ENCODE peak calls at places on chromosome 21, in eight cellular contexts. One of them, this sample, is unnamed.

GRCh38 chr21:36976882-36977651 is 10.6 kb upstream of the HLCS start:
- DNase-seq in GM12865: peak
- DNase-seq in SK-N-SH: peak
- DNase-seq in fibroblast of mammary gland: peak
- DNase-seq in heart left ventricle: no peak
- DNase-seq in AG10803: peak
- DNase-seq in left ventricle myocardium inferior: no peak
- DNase-seq in astrocyte: peak
- DNase-seq in this sample: no peak

GRCh38 chr21:37220433-37220980 is 46.6 kb downstream of the VPS26C start:
- DNase-seq in GM12865: no peak
- DNase-seq in SK-N-SH: peak
- DNase-seq in fibroblast of mammary gland: peak
- DNase-seq in heart left ventricle: no peak
- DNase-seq in AG10803: peak
- DNase-seq in left ventricle myocardium inferior: no peak
- DNase-seq in astrocyte: peak
- DNase-seq in this sample: no peak

GRCh38 chr21:30227633-30228404 is 11.9 kb upstream of the CLDN8 start:
- DNase-seq in GM12865: no peak
- DNase-seq in SK-N-SH: no peak
- DNase-seq in fibroblast of mammary gland: peak
- DNase-seq in heart left ventricle: no peak
- DNase-seq in AG10803: peak
- DNase-seq in left ventricle myocardium inferior: no peak
- DNase-seq in astrocyte: peak
- DNase-seq in this sample: no peak

GRCh38 chr21:36034211-36034913 is 26.0 kb downstream of the SETD4 start:
- DNase-seq in GM12865: no peak
- DNase-seq in SK-N-SH: no peak
- DNase-seq in fibroblast of mammary gland: no peak
- DNase-seq in heart left ventricle: no peak
- DNase-seq in AG10803: no peak
- DNase-seq in left ventricle myocardium inferior: no peak
- DNase-seq in astrocyte: no peak
- DNase-seq in this sample: no peak

GRCh38 chr21:24658926-24659325 is 948.4 kb downstream of the MRPL39 start:
- DNase-seq in GM12865: no peak
- DNase-seq in SK-N-SH: no peak
- DNase-seq in fibroblast of mammary gland: no peak
- DNase-seq in heart left ventricle: no peak
- DNase-seq in AG10803: no peak
- DNase-seq in left ventricle myocardium inferior: no peak
- DNase-seq in astrocyte: no peak
- DNase-seq in this sample: no peak

GRCh38 chr21:36164427-36164784 is 7.8 kb downstream of the DOP1B start:
- DNase-seq in GM12865: no peak
- DNase-seq in SK-N-SH: peak
- DNase-seq in fibroblast of mammary gland: no peak
- DNase-seq in heart left ventricle: no peak
- DNase-seq in AG10803: no peak
- DNase-seq in left ventricle myocardium inferior: no peak
- DNase-seq in astrocyte: no peak
- DNase-seq in this sample: no peak

GRCh38 chr21:9755611-9756010 is 765.8 kb upstream of the TPTE start:
- DNase-seq in GM12865: no peak
- DNase-seq in SK-N-SH: no peak
- DNase-seq in fibroblast of mammary gland: no peak
- DNase-seq in heart left ventricle: no peak
- DNase-seq in AG10803: no peak
- DNase-seq in left ventricle myocardium inferior: no peak
- DNase-seq in astrocyte: no peak
- DNase-seq in this sample: no peak

GRCh38 chr21:23585419-23585818 is 2021.9 kb downstream of the MRPL39 start:
- DNase-seq in GM12865: no peak
- DNase-seq in SK-N-SH: no peak
- DNase-seq in fibroblast of mammary gland: no peak
- DNase-seq in heart left ventricle: no peak
- DNase-seq in AG10803: no peak
- DNase-seq in left ventricle myocardium inferior: no peak
- DNase-seq in astrocyte: no peak
- DNase-seq in this sample: no peak

GRCh38 chr21:45877821-45878469 is 103.6 kb upstream of the COL6A1 start:
- DNase-seq in GM12865: no peak
- DNase-seq in SK-N-SH: peak
- DNase-seq in fibroblast of mammary gland: peak
- DNase-seq in heart left ventricle: no peak
- DNase-seq in AG10803: peak
- DNase-seq in left ventricle myocardium inferior: no peak
- DNase-seq in astrocyte: no peak
- DNase-seq in this sample: peak

GRCh38 chr21:36210779-36211659 is 54.4 kb downstream of the DOP1B start:
- DNase-seq in GM12865: no peak
- DNase-seq in SK-N-SH: no peak
- DNase-seq in fibroblast of mammary gland: no peak
- DNase-seq in heart left ventricle: no peak
- DNase-seq in AG10803: no peak
- DNase-seq in left ventricle myocardium inferior: no peak
- DNase-seq in astrocyte: no peak
- DNase-seq in this sample: no peak

GRCh38 chr21:45872471-45872870 is 109.1 kb upstream of the COL6A1 start:
- DNase-seq in GM12865: no peak
- DNase-seq in SK-N-SH: no peak
- DNase-seq in fibroblast of mammary gland: no peak
- DNase-seq in heart left ventricle: no peak
- DNase-seq in AG10803: no peak
- DNase-seq in left ventricle myocardium inferior: no peak
- DNase-seq in astrocyte: no peak
- DNase-seq in this sample: no peak

GRCh38 chr21:37257967-37258877 is 8.9 kb downstream of the VPS26C start:
- DNase-seq in GM12865: peak
- DNase-seq in SK-N-SH: peak
- DNase-seq in fibroblast of mammary gland: peak
- DNase-seq in heart left ventricle: peak
- DNase-seq in AG10803: peak
- DNase-seq in left ventricle myocardium inferior: peak
- DNase-seq in astrocyte: peak
- DNase-seq in this sample: peak

GRCh38 chr21:35408401-35408800 is 359.3 kb upstream of the RUNX1 start:
- DNase-seq in GM12865: no peak
- DNase-seq in SK-N-SH: no peak
- DNase-seq in fibroblast of mammary gland: peak
- DNase-seq in heart left ventricle: no peak
- DNase-seq in AG10803: peak
- DNase-seq in left ventricle myocardium inferior: no peak
- DNase-seq in astrocyte: no peak
- DNase-seq in this sample: no peak

GRCh38 chr21:31268090-31268489 is 76.0 kb downstream of the TIAM1 start:
- DNase-seq in GM12865: no peak
- DNase-seq in SK-N-SH: no peak
- DNase-seq in fibroblast of mammary gland: no peak
- DNase-seq in heart left ventricle: no peak
- DNase-seq in AG10803: no peak
- DNase-seq in left ventricle myocardium inferior: no peak
- DNase-seq in astrocyte: no peak
- DNase-seq in this sample: no peak

GRCh38 chr21:36425286-36425685 is 40.1 kb downstream of the CHAF1B start:
- DNase-seq in GM12865: no peak
- DNase-seq in SK-N-SH: no peak
- DNase-seq in fibroblast of mammary gland: peak
- DNase-seq in heart left ventricle: peak
- DNase-seq in AG10803: no peak
- DNase-seq in left ventricle myocardium inferior: no peak
- DNase-seq in astrocyte: peak
- DNase-seq in this sample: no peak

GRCh38 chr21:46621457-46622182 is 13.9 kb upstream of the PRMT2 start:
- DNase-seq in GM12865: no peak
- DNase-seq in SK-N-SH: no peak
- DNase-seq in fibroblast of mammary gland: no peak
- DNase-seq in heart left ventricle: no peak
- DNase-seq in AG10803: no peak
- DNase-seq in left ventricle myocardium inferior: no peak
- DNase-seq in astrocyte: no peak
- DNase-seq in this sample: no peak

GRCh38 chr21:37079211-37079824 is 6.3 kb downstream of the TTC3 start:
- DNase-seq in GM12865: peak
- DNase-seq in SK-N-SH: no peak
- DNase-seq in fibroblast of mammary gland: no peak
- DNase-seq in heart left ventricle: no peak
- DNase-seq in AG10803: no peak
- DNase-seq in left ventricle myocardium inferior: no peak
- DNase-seq in astrocyte: no peak
- DNase-seq in this sample: no peak

GRCh38 chr21:32306021-32306780 is 7.5 kb downstream of the MRAP start:
- DNase-seq in GM12865: no peak
- DNase-seq in SK-N-SH: peak
- DNase-seq in fibroblast of mammary gland: no peak
- DNase-seq in heart left ventricle: no peak
- DNase-seq in AG10803: no peak
- DNase-seq in left ventricle myocardium inferior: no peak
- DNase-seq in astrocyte: no peak
- DNase-seq in this sample: no peak
- TF ChIP-seq CTCF in GM12865: peak
- TF ChIP-seq CTCF in SK-N-SH: peak
- TF ChIP-seq CTCF in fibroblast of mammary gland: peak
- TF ChIP-seq CTCF in heart left ventricle: peak
- TF ChIP-seq CTCF in AG10803: no peak
- TF ChIP-seq CTCF in left ventricle myocardium inferior: peak
- TF ChIP-seq CTCF in astrocyte: no peak
- TF ChIP-seq CTCF in this sample: no peak

GRCh38 chr21:28770867-28771661 is 221.6 kb downstream of the LTN1 start:
- DNase-seq in GM12865: no peak
- DNase-seq in SK-N-SH: no peak
- DNase-seq in fibroblast of mammary gland: peak
- DNase-seq in heart left ventricle: no peak
- DNase-seq in AG10803: peak
- DNase-seq in left ventricle myocardium inferior: no peak
- DNase-seq in astrocyte: no peak
- DNase-seq in this sample: no peak
- TF ChIP-seq CTCF in GM12865: no peak
- TF ChIP-seq CTCF in SK-N-SH: no peak
- TF ChIP-seq CTCF in fibroblast of mammary gland: no peak
- TF ChIP-seq CTCF in heart left ventricle: no peak
- TF ChIP-seq CTCF in AG10803: no peak
- TF ChIP-seq CTCF in left ventricle myocardium inferior: no peak
- TF ChIP-seq CTCF in astrocyte: no peak
- TF ChIP-seq CTCF in this sample: no peak

GRCh38 chr21:42574234-42575027 is 60.8 kb downstream of the SLC37A1 start:
- DNase-seq in GM12865: no peak
- DNase-seq in SK-N-SH: peak
- DNase-seq in fibroblast of mammary gland: peak
- DNase-seq in heart left ventricle: no peak
- DNase-seq in AG10803: peak
- DNase-seq in left ventricle myocardium inferior: no peak
- DNase-seq in astrocyte: no peak
- DNase-seq in this sample: no peak
- TF ChIP-seq CTCF in GM12865: no peak
- TF ChIP-seq CTCF in SK-N-SH: peak
- TF ChIP-seq CTCF in fibroblast of mammary gland: peak
- TF ChIP-seq CTCF in heart left ventricle: no peak
- TF ChIP-seq CTCF in AG10803: peak
- TF ChIP-seq CTCF in left ventricle myocardium inferior: peak
- TF ChIP-seq CTCF in astrocyte: peak
- TF ChIP-seq CTCF in this sample: no peak

GRCh38 chr21:32687946-32688345 is 39.9 kb downstream of the SYNJ1 start:
- DNase-seq in GM12865: peak
- DNase-seq in SK-N-SH: no peak
- DNase-seq in fibroblast of mammary gland: peak
- DNase-seq in heart left ventricle: no peak
- DNase-seq in AG10803: no peak
- DNase-seq in left ventricle myocardium inferior: no peak
- DNase-seq in astrocyte: no peak
- DNase-seq in this sample: no peak
- TF ChIP-seq CTCF in GM12865: peak
- TF ChIP-seq CTCF in SK-N-SH: peak
- TF ChIP-seq CTCF in fibroblast of mammary gland: no peak
- TF ChIP-seq CTCF in heart left ventricle: no peak
- TF ChIP-seq CTCF in AG10803: no peak
- TF ChIP-seq CTCF in left ventricle myocardium inferior: peak
- TF ChIP-seq CTCF in astrocyte: no peak
- TF ChIP-seq CTCF in this sample: no peak

DNA sequence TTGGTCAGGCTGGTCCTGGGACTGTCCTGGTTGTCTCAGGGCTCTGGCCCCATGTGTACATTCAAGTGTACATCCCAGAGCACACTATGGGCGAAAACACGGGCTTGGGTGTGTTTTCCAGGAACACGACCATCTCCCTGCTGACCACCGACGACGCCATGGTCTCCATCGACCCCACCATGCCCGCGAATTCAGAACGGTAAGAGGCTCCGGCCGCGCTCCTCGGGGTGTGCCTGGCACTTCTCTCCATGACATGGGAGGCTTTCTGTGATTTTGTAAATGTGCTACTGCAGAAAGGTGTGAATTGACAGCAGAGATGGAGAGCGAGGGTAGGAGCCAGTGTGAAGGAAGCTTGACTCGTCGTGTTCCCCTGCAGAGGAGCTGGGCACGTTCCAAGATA is 34.4 kb downstream of the PDE9A start:
- DNase-seq in GM12865: no peak
- DNase-seq in SK-N-SH: no peak
- DNase-seq in fibroblast of mammary gland: no peak
- DNase-seq in heart left ventricle: no peak
- DNase-seq in AG10803: no peak
- DNase-seq in left ventricle myocardium inferior: no peak
- DNase-seq in astrocyte: no peak
- DNase-seq in this sample: no peak
- TF ChIP-seq CTCF in GM12865: no peak
- TF ChIP-seq CTCF in SK-N-SH: no peak
- TF ChIP-seq CTCF in fibroblast of mammary gland: no peak
- TF ChIP-seq CTCF in heart left ventricle: no peak
- TF ChIP-seq CTCF in AG10803: no peak
- TF ChIP-seq CTCF in left ventricle myocardium inferior: no peak
- TF ChIP-seq CTCF in astrocyte: no peak
- TF ChIP-seq CTCF in this sample: no peak

GRCh38 chr21:39088831-39089380 is 94.3 kb downstream of the PSMG1 start:
- DNase-seq in GM12865: no peak
- DNase-seq in SK-N-SH: no peak
- DNase-seq in fibroblast of mammary gland: peak
- DNase-seq in heart left ventricle: peak
- DNase-seq in AG10803: no peak
- DNase-seq in left ventricle myocardium inferior: no peak
- DNase-seq in astrocyte: peak
- DNase-seq in this sample: no peak
- TF ChIP-seq CTCF in GM12865: no peak
- TF ChIP-seq CTCF in SK-N-SH: no peak
- TF ChIP-seq CTCF in fibroblast of mammary gland: no peak
- TF ChIP-seq CTCF in heart left ventricle: no peak
- TF ChIP-seq CTCF in AG10803: no peak
- TF ChIP-seq CTCF in left ventricle myocardium inferior: peak
- TF ChIP-seq CTCF in astrocyte: no peak
- TF ChIP-seq CTCF in this sample: no peak

DNA sequence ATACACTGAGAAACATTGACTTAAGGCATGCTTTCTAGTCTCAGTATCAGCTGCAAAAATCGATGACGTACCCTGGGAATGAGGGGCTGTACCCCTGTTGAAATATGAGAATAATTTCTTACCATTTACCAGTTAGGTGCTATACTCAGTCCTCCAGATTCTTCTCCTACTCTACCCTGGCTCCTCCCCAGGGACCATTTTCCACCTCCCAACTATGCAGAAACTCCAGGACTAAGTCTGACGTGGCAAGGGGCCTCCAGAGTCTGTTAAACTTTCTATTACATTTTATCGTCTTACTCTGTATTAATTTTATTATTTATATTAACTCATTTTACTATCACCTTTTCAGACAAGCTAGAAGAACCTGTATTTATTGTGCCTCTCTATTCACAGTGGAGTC is 124.3 kb downstream of the CYYR1 start:
- DNase-seq in GM12865: no peak
- DNase-seq in SK-N-SH: no peak
- DNase-seq in fibroblast of mammary gland: peak
- DNase-seq in heart left ventricle: no peak
- DNase-seq in AG10803: peak
- DNase-seq in left ventricle myocardium inferior: no peak
- DNase-seq in astrocyte: no peak
- DNase-seq in this sample: no peak
- TF ChIP-seq CTCF in GM12865: no peak
- TF ChIP-seq CTCF in SK-N-SH: no peak
- TF ChIP-seq CTCF in fibroblast of mammary gland: no peak
- TF ChIP-seq CTCF in heart left ventricle: no peak
- TF ChIP-seq CTCF in AG10803: no peak
- TF ChIP-seq CTCF in left ventricle myocardium inferior: no peak
- TF ChIP-seq CTCF in astrocyte: no peak
- TF ChIP-seq CTCF in this sample: no peak

This sample was measured in CD14-positive monocyte.